ENCODE peak calls at places on chromosomes 16 and 17, in four cellular contexts. E, Q, L and V are unnamed samples.

GRCh38 chr17:32327911-32328310 is 14.1 kb downstream of the C17orf75 start:
- DNase-seq in E (no peak), Q (no peak), L (no peak), V (no peak)

GRCh38 chr17:17051791-17052461 is 9.7 kb downstream of the MPRIP start:
- DNase-seq in E (no peak), Q (no peak), L (peak), V (no peak)

GRCh38 chr16:17557480-17557879 is 86.7 kb upstream of the XYLT1 start:
- DNase-seq in E (no peak), Q (no peak), L (no peak), V (no peak)

GRCh38 chr17:41008811-41009210 is at the start of gene KRTAP3-1:
- DNase-seq in E (no peak), Q (no peak), L (no peak), V (no peak)

GRCh38 chr16:59356144-59356543 is 622.0 kb upstream of the GOT2 start:
- DNase-seq in E (no peak), Q (no peak), L (no peak), V (no peak)

GRCh38 chr16:74092336-74092735 is 204.3 kb upstream of the PSMD7 start:
- DNase-seq in E (no peak), Q (no peak), L (no peak), V (no peak)

GRCh38 chr16:60203525-60204124 is 1469.5 kb upstream of the GOT2 start:
- DNase-seq in E (peak), Q (peak), L (peak), V (no peak)

GRCh38 chr17:56909742-56910508 is 3.9 kb downstream of the TRIM25 start:
- DNase-seq in E (no peak), Q (no peak), L (no peak), V (no peak)

GRCh38 chr16:21116148-21116693 is 34.4 kb downstream of the DNAH3 start:
- DNase-seq in E (no peak), Q (no peak), L (peak), V (no peak)

GRCh38 chr17:57050303-57050702 is 34.7 kb upstream of the AKAP1 start:
- DNase-seq in E (no peak), Q (no peak), L (no peak), V (no peak)

GRCh38 chr16:23482778-23483177 is 27.5 kb downstream of the GGA2 start:
- DNase-seq in E (no peak), Q (no peak), L (no peak), V (no peak)

GRCh38 chr17:59329558-59330313 is 1.7 kb upstream of the YPEL2 start:
- DNase-seq in E (peak), Q (peak), L (peak), V (peak)

GRCh38 chr16:84755004-84755672 is 55.3 kb downstream of the USP10 start:
- DNase-seq in E (peak), Q (no peak), L (no peak), V (no peak)

GRCh38 chr16:58252716-58253115 is 42.1 kb downstream of the PRSS54 start:
- DNase-seq in E (no peak), Q (no peak), L (no peak), V (no peak)
- TF ChIP-seq CTCF in E (no peak), Q (no peak), L (no peak), V (no peak)

GRCh38 chr16:30142672-30143346 is 19.8 kb upstream of the MAPK3 start:
- DNase-seq in E (no peak), Q (no peak), L (no peak), V (peak)
- TF ChIP-seq CTCF in E (no peak), Q (no peak), L (no peak), V (no peak)

DNA sequence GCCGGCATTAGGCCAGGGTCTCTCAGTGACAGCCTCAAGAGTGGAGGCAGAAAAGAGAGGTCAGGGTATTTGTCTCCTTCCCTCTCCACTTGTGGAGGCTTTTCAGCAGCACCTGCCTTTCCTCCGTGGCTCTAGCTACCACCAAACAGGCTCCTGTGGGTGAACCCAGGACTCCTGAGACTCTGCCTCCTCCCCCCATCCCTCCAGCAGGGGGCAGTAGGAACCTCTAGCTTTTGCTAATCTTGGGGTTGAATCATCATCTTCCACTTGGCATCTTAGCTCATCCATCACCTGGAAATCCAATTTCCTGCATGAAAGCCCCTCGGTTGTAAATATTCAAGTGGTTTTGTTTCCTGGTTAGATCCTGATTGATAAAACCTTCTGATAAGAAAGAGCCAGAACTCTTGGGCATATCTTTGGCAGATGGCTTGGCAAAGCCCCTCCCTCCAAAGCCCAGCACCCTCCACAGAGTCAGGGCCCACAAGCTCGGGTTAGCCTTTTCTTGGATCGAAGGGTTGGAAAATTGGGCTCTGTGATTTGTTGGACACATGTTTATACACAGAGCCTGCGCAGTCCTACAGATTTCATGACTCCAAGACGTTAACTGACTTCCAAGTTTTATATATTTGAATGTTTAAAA is 322.1 kb downstream of the MAP2K4 start:
- DNase-seq in E (no peak), Q (peak), L (no peak), V (peak)
- TF ChIP-seq CTCF in E (no peak), Q (peak), L (peak), V (peak)

GRCh38 chr17:163514-164103 is 17.8 kb downstream of the DOC2B start:
- DNase-seq in E (peak), Q (no peak), L (no peak), V (peak)
- TF ChIP-seq CTCF in E (no peak), Q (peak), L (peak), V (peak)